ENCODE peak calls at places on chromosomes 2 and 18, in nine cellular contexts. U, R, O, E, C, Z, X, P and Q are unnamed samples.

GRCh38 chr2:199459286-199460100 is 1.8 kb upstream of the SATB2 start:
- DNase-seq in U (peak), R (peak), O (peak), E (peak), C (peak), Z (peak), X (no peak), P (peak), Q (peak)

GRCh38 chr18:65750421-65751144 is at the start of gene CDH7:
- DNase-seq in U (no peak), R (peak), O (no peak), E (no peak), C (peak), Z (no peak), X (no peak), P (peak), Q (no peak)

GRCh38 chr2:186325827-186326535 is 160.1 kb upstream of the ZC3H15 start:
- DNase-seq in U (no peak), R (no peak), O (no peak), E (no peak), C (no peak), Z (no peak), X (no peak), P (no peak), Q (no peak)

GRCh38 chr2:8177550-8177949 is 504.3 kb upstream of the ID2 start:
- DNase-seq in U (no peak), R (no peak), O (no peak), E (no peak), C (no peak), Z (no peak), X (no peak), P (no peak), Q (no peak)

GRCh38 chr2:55164534-55165104 is 67.5 kb downstream of the CLHC1 start:
- DNase-seq in U (no peak), R (no peak), O (no peak), E (no peak), C (no peak), Z (no peak), X (no peak), P (no peak), Q (peak)

GRCh38 chr2:16639431-16639830 is 26.2 kb downstream of the CYRIA start:
- DNase-seq in U (no peak), R (no peak), O (no peak), E (no peak), C (no peak), Z (no peak), X (no peak), P (no peak), Q (no peak)

GRCh38 chr2:75607988-75608683 is 38.4 kb upstream of the MRPL19 start:
- DNase-seq in U (no peak), R (no peak), O (no peak), E (peak), C (no peak), Z (no peak), X (no peak), P (no peak), Q (no peak)

GRCh38 chr2:213188971-213189899 is 37.8 kb upstream of the IKZF2 start:
- DNase-seq in U (no peak), R (peak), O (no peak), E (peak), C (no peak), Z (no peak), X (peak), P (no peak), Q (no peak)

GRCh38 chr2:150538582-150539236 is 51.2 kb upstream of the RND3 start:
- DNase-seq in U (peak), R (no peak), O (no peak), E (peak), C (no peak), Z (no peak), X (no peak), P (no peak), Q (no peak)

GRCh38 chr2:229348135-229348534 is 77.0 kb upstream of the PID1 start:
- DNase-seq in U (no peak), R (no peak), O (no peak), E (peak), C (no peak), Z (no peak), X (no peak), P (no peak), Q (no peak)

GRCh38 chr18:54269924-54270844 is 867 bp downstream of the POLI start:
- DNase-seq in U (no peak), R (peak), O (peak), E (peak), C (no peak), Z (peak), X (no peak), P (peak), Q (no peak)

GRCh38 chr2:191637182-191638078 is 40.5 kb upstream of the NABP1 start:
- DNase-seq in U (peak), R (no peak), O (no peak), E (peak), C (no peak), Z (no peak), X (no peak), P (no peak), Q (no peak)